ENCODE peak calls at places on chromosomes 16 and 17, in ten cellular contexts. One of them, this sample, is unnamed.

GRCh38 chr17:64115871-64116534 is 13.9 kb downstream of the ERN1 start:
- DNase-seq in stomach: peak
- DNase-seq in astrocyte of the cerebellum: no peak
- DNase-seq in fibroblast of the aortic adventitia: peak
- DNase-seq in mucosa of descending colon: no peak
- DNase-seq in heart left ventricle: no peak
- DNase-seq in HCT116: no peak
- DNase-seq in PC-9: peak
- DNase-seq in left ventricle myocardium inferior: no peak
- DNase-seq in fibroblast of pulmonary artery: peak
- DNase-seq in this sample: peak

GRCh38 chr16:75340715-75341500 is 89.5 kb upstream of the BCAR1 start:
- DNase-seq in HCT116: no peak
- DNase-seq in heart left ventricle: no peak
- DNase-seq in left ventricle myocardium inferior: no peak
- DNase-seq in PC-9: no peak
- DNase-seq in mucosa of descending colon: no peak
- DNase-seq in astrocyte of the cerebellum: no peak
- DNase-seq in stomach: no peak
- DNase-seq in fibroblast of the aortic adventitia: peak
- DNase-seq in fibroblast of pulmonary artery: peak
- DNase-seq in this sample: no peak

GRCh38 chr17:72631568-72631967 is 460.9 kb downstream of the SLC39A11 start:
- DNase-seq in astrocyte of the cerebellum: no peak
- DNase-seq in stomach: no peak
- DNase-seq in fibroblast of the aortic adventitia: no peak
- DNase-seq in mucosa of descending colon: no peak
- DNase-seq in HCT116: no peak
- DNase-seq in fibroblast of pulmonary artery: no peak
- DNase-seq in heart left ventricle: no peak
- DNase-seq in PC-9: no peak
- DNase-seq in left ventricle myocardium inferior: no peak
- DNase-seq in this sample: no peak

GRCh38 chr16:88456356-88457292 is 3.5 kb downstream of the ZFPM1 start:
- DNase-seq in astrocyte of the cerebellum: no peak
- DNase-seq in PC-9: no peak
- DNase-seq in fibroblast of pulmonary artery: no peak
- DNase-seq in heart left ventricle: no peak
- DNase-seq in HCT116: no peak
- DNase-seq in stomach: no peak
- DNase-seq in mucosa of descending colon: no peak
- DNase-seq in left ventricle myocardium inferior: no peak
- DNase-seq in fibroblast of the aortic adventitia: no peak
- DNase-seq in this sample: no peak

GRCh38 chr17:42132941-42133340 is 10.3 kb downstream of the HSPB9 start:
- DNase-seq in PC-9: no peak
- DNase-seq in astrocyte of the cerebellum: peak
- DNase-seq in mucosa of descending colon: peak
- DNase-seq in fibroblast of the aortic adventitia: peak
- DNase-seq in HCT116: no peak
- DNase-seq in heart left ventricle: peak
- DNase-seq in stomach: peak
- DNase-seq in left ventricle myocardium inferior: peak
- DNase-seq in fibroblast of pulmonary artery: peak
- DNase-seq in this sample: no peak

GRCh38 chr17:57067162-57067561 is 17.9 kb upstream of the AKAP1 start:
- DNase-seq in stomach: no peak
- DNase-seq in mucosa of descending colon: no peak
- DNase-seq in PC-9: no peak
- DNase-seq in astrocyte of the cerebellum: no peak
- DNase-seq in fibroblast of pulmonary artery: no peak
- DNase-seq in left ventricle myocardium inferior: no peak
- DNase-seq in HCT116: no peak
- DNase-seq in fibroblast of the aortic adventitia: no peak
- DNase-seq in heart left ventricle: no peak
- DNase-seq in this sample: no peak

GRCh38 chr16:22001591-22001990 is 675 bp upstream of the PDZD9 start:
- DNase-seq in HCT116: no peak
- DNase-seq in mucosa of descending colon: no peak
- DNase-seq in left ventricle myocardium inferior: no peak
- DNase-seq in fibroblast of pulmonary artery: peak
- DNase-seq in PC-9: peak
- DNase-seq in fibroblast of the aortic adventitia: peak
- DNase-seq in stomach: no peak
- DNase-seq in astrocyte of the cerebellum: no peak
- DNase-seq in heart left ventricle: no peak
- DNase-seq in this sample: no peak

GRCh38 chr17:4389079-4389478 is 22.6 kb upstream of the UBE2G1 start:
- DNase-seq in astrocyte of the cerebellum: no peak
- DNase-seq in fibroblast of the aortic adventitia: no peak
- DNase-seq in fibroblast of pulmonary artery: no peak
- DNase-seq in HCT116: no peak
- DNase-seq in left ventricle myocardium inferior: no peak
- DNase-seq in mucosa of descending colon: no peak
- DNase-seq in heart left ventricle: no peak
- DNase-seq in stomach: peak
- DNase-seq in PC-9: peak
- DNase-seq in this sample: no peak

GRCh38 chr16:27625050-27625697 is 75.2 kb downstream of the KATNIP start:
- DNase-seq in stomach: no peak
- DNase-seq in fibroblast of pulmonary artery: peak
- DNase-seq in mucosa of descending colon: peak
- DNase-seq in heart left ventricle: peak
- DNase-seq in fibroblast of the aortic adventitia: peak
- DNase-seq in left ventricle myocardium inferior: no peak
- DNase-seq in PC-9: peak
- DNase-seq in HCT116: no peak
- DNase-seq in astrocyte of the cerebellum: no peak
- DNase-seq in this sample: no peak

GRCh38 chr16:3890091-3890490 is 9.6 kb upstream of the CREBBP start:
- DNase-seq in fibroblast of the aortic adventitia: no peak
- DNase-seq in left ventricle myocardium inferior: no peak
- DNase-seq in stomach: no peak
- DNase-seq in mucosa of descending colon: no peak
- DNase-seq in astrocyte of the cerebellum: no peak
- DNase-seq in PC-9: no peak
- DNase-seq in fibroblast of pulmonary artery: no peak
- DNase-seq in HCT116: no peak
- DNase-seq in heart left ventricle: no peak
- DNase-seq in this sample: no peak

GRCh38 chr17:50062323-50063243 is 6.7 kb downstream of the ITGA3 start:
- DNase-seq in fibroblast of pulmonary artery: peak
- DNase-seq in PC-9: peak
- DNase-seq in mucosa of descending colon: peak
- DNase-seq in heart left ventricle: peak
- DNase-seq in astrocyte of the cerebellum: no peak
- DNase-seq in stomach: peak
- DNase-seq in HCT116: peak
- DNase-seq in left ventricle myocardium inferior: peak
- DNase-seq in fibroblast of the aortic adventitia: peak
- DNase-seq in this sample: peak

GRCh38 chr16:63612462-63613227 is 1509.2 kb downstream of the CDH11 start:
- DNase-seq in astrocyte of the cerebellum: no peak
- DNase-seq in stomach: no peak
- DNase-seq in PC-9: no peak
- DNase-seq in heart left ventricle: no peak
- DNase-seq in left ventricle myocardium inferior: no peak
- DNase-seq in fibroblast of pulmonary artery: peak
- DNase-seq in HCT116: no peak
- DNase-seq in fibroblast of the aortic adventitia: no peak
- DNase-seq in mucosa of descending colon: no peak
- DNase-seq in this sample: no peak

GRCh38 chr16:67425046-67425445 is 5.9 kb upstream of the HSD11B2 start:
- DNase-seq in PC-9: no peak
- DNase-seq in fibroblast of pulmonary artery: no peak
- DNase-seq in HCT116: no peak
- DNase-seq in left ventricle myocardium inferior: no peak
- DNase-seq in heart left ventricle: no peak
- DNase-seq in mucosa of descending colon: no peak
- DNase-seq in astrocyte of the cerebellum: no peak
- DNase-seq in stomach: no peak
- DNase-seq in fibroblast of the aortic adventitia: no peak
- DNase-seq in this sample: no peak

GRCh38 chr16:87409781-87410180 is 17.6 kb downstream of the MAP1LC3B start:
- DNase-seq in left ventricle myocardium inferior: peak
- DNase-seq in fibroblast of the aortic adventitia: no peak
- DNase-seq in mucosa of descending colon: no peak
- DNase-seq in astrocyte of the cerebellum: no peak
- DNase-seq in stomach: no peak
- DNase-seq in fibroblast of pulmonary artery: no peak
- DNase-seq in heart left ventricle: no peak
- DNase-seq in HCT116: no peak
- DNase-seq in PC-9: no peak
- DNase-seq in this sample: no peak

GRCh38 chr17:45289316-45290268 is 27.2 kb downstream of the MAP3K14 start:
- DNase-seq in PC-9: no peak
- DNase-seq in left ventricle myocardium inferior: no peak
- DNase-seq in HCT116: no peak
- DNase-seq in stomach: peak
- DNase-seq in heart left ventricle: no peak
- DNase-seq in mucosa of descending colon: no peak
- DNase-seq in fibroblast of the aortic adventitia: no peak
- DNase-seq in fibroblast of pulmonary artery: no peak
- DNase-seq in astrocyte of the cerebellum: no peak
- DNase-seq in this sample: no peak

DNA sequence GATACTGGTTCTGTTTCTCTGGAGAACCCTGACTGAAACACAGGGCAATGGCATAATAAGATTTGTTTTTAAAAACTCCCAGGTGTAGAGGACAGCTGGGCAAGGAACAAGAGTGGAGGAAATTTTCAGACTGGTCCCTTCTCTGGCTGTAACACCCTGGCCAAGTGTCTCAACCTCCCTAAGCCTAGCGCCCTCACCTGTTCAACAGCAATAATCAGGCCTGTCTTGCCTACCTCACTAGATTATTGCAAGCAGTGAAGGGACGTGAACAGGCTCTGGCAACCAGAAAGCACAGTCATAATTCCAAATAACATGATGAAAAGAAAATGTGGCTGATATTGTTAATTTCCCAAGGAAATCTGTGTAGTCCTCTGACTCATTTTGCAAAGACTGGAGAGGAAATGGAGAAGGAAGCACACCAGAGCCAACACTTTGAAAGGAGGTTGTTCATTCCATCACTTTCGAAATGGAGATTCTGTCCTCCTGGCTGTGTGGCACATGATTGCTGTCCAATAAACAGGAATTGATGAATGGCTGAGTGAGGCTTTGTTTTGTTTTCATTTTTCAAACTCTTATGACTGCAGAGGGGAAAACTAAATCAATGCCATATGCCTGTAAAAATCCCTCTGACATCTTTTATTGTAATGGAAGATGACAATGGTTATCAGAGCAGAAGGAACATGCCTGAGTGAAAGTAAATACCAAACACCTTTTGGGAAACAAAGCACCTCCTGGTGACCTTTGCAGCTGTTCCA is 87.4 kb upstream of the HLF start:
- DNase-seq in astrocyte of the cerebellum: no peak
- DNase-seq in fibroblast of pulmonary artery: peak
- DNase-seq in mucosa of descending colon: no peak
- DNase-seq in left ventricle myocardium inferior: no peak
- DNase-seq in heart left ventricle: no peak
- DNase-seq in stomach: no peak
- DNase-seq in HCT116: no peak
- DNase-seq in PC-9: no peak
- DNase-seq in fibroblast of the aortic adventitia: peak
- DNase-seq in this sample: peak
- TF ChIP-seq CTCF in astrocyte of the cerebellum: no peak
- TF ChIP-seq CTCF in fibroblast of pulmonary artery: peak
- TF ChIP-seq CTCF in mucosa of descending colon: no peak
- TF ChIP-seq CTCF in left ventricle myocardium inferior: no peak
- TF ChIP-seq CTCF in heart left ventricle: no peak
- TF ChIP-seq CTCF in stomach: no peak
- TF ChIP-seq CTCF in HCT116: peak
- TF ChIP-seq CTCF in PC-9: no peak
- TF ChIP-seq CTCF in fibroblast of the aortic adventitia: no peak
- TF ChIP-seq CTCF in this sample: no peak

DNA sequence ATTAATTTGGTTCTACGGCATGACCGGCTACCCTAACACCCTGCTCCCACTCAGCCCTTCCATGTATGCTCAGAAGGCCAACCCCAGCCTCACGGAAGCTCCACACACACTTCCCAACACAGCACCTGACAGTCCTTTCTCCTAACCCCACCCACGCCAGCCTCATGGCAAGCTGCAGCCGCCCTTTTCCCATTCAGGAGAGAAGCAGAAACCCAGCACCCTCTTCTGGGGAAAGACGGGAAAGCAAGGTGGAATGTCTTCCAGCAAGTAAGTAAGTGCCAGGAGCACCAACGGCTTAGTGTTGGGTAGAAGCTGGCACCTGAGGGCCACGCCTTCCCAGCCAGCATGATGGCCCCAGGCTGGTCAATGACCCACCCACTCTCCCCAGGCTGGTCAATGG is 32.1 kb downstream of the ABR start:
- DNase-seq in PC-9: peak
- DNase-seq in heart left ventricle: peak
- DNase-seq in left ventricle myocardium inferior: no peak
- DNase-seq in mucosa of descending colon: peak
- DNase-seq in fibroblast of the aortic adventitia: peak
- DNase-seq in astrocyte of the cerebellum: peak
- DNase-seq in HCT116: peak
- DNase-seq in fibroblast of pulmonary artery: peak
- DNase-seq in stomach: peak
- DNase-seq in this sample: peak
- TF ChIP-seq CTCF in PC-9: peak
- TF ChIP-seq CTCF in heart left ventricle: peak
- TF ChIP-seq CTCF in left ventricle myocardium inferior: peak
- TF ChIP-seq CTCF in mucosa of descending colon: peak
- TF ChIP-seq CTCF in fibroblast of the aortic adventitia: peak
- TF ChIP-seq CTCF in astrocyte of the cerebellum: peak
- TF ChIP-seq CTCF in HCT116: peak
- TF ChIP-seq CTCF in fibroblast of pulmonary artery: peak
- TF ChIP-seq CTCF in stomach: peak
- TF ChIP-seq CTCF in this sample: peak

GRCh38 chr16:85332175-85332574 is 219.9 kb upstream of the CIBAR2 start:
- DNase-seq in astrocyte of the cerebellum: no peak
- DNase-seq in left ventricle myocardium inferior: no peak
- DNase-seq in stomach: no peak
- DNase-seq in fibroblast of the aortic adventitia: no peak
- DNase-seq in PC-9: no peak
- DNase-seq in heart left ventricle: no peak
- DNase-seq in fibroblast of pulmonary artery: no peak
- DNase-seq in HCT116: no peak
- DNase-seq in mucosa of descending colon: no peak
- DNase-seq in this sample: no peak
- TF ChIP-seq CTCF in astrocyte of the cerebellum: no peak
- TF ChIP-seq CTCF in left ventricle myocardium inferior: no peak
- TF ChIP-seq CTCF in stomach: no peak
- TF ChIP-seq CTCF in fibroblast of the aortic adventitia: no peak
- TF ChIP-seq CTCF in PC-9: no peak
- TF ChIP-seq CTCF in heart left ventricle: no peak
- TF ChIP-seq CTCF in fibroblast of pulmonary artery: no peak
- TF ChIP-seq CTCF in HCT116: no peak
- TF ChIP-seq CTCF in mucosa of descending colon: no peak
- TF ChIP-seq CTCF in this sample: no peak

DNA sequence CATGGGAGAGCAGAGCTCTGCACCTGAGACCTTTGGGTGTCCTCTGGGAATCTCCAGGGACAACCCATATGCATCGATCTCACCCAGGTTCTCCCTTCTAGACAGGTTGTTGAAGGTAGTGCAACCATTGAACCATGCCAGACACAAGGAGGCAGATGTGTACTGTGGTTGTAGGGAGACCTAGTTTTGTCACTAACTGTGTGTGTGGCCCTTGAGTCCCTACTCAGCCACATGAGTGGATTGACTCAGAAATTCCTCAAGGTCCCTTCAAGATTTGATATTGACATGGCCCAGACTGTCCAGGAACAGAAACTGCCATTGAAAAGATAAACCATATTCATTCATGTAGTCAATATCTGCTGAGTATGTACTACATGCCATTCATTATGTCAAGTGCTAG is 396.4 kb upstream of the CCL2 start:
- DNase-seq in HCT116: no peak
- DNase-seq in astrocyte of the cerebellum: no peak
- DNase-seq in fibroblast of the aortic adventitia: no peak
- DNase-seq in fibroblast of pulmonary artery: no peak
- DNase-seq in PC-9: no peak
- DNase-seq in mucosa of descending colon: no peak
- DNase-seq in heart left ventricle: no peak
- DNase-seq in stomach: no peak
- DNase-seq in left ventricle myocardium inferior: no peak
- DNase-seq in this sample: no peak
- TF ChIP-seq CTCF in HCT116: no peak
- TF ChIP-seq CTCF in astrocyte of the cerebellum: no peak
- TF ChIP-seq CTCF in fibroblast of the aortic adventitia: no peak
- TF ChIP-seq CTCF in fibroblast of pulmonary artery: no peak
- TF ChIP-seq CTCF in PC-9: no peak
- TF ChIP-seq CTCF in mucosa of descending colon: no peak
- TF ChIP-seq CTCF in heart left ventricle: no peak
- TF ChIP-seq CTCF in stomach: no peak
- TF ChIP-seq CTCF in left ventricle myocardium inferior: no peak
- TF ChIP-seq CTCF in this sample: no peak